ENCODE peak calls at places on chromosome 11, in four cellular contexts. W, B, T and C are unnamed samples.

GRCh38 chr11:115678942-115679341 is 174.7 kb upstream of the CADM1 start:
- DNase-seq in W (peak; percentile 67), B (no peak), T (no peak), C (no peak)

GRCh38 chr11:61129608-61130523 is 27.6 kb downstream of the CD5 start:
- DNase-seq in W (peak; percentile 94), B (peak; percentile 81), T (peak; percentile 90), C (peak; percentile 91)

GRCh38 chr11:95283653-95284052 is 52.7 kb upstream of the SESN3 start:
- DNase-seq in W (no peak), B (peak; percentile 61), T (no peak), C (no peak)

GRCh38 chr11:123588863-123589262 is 65.6 kb downstream of the SCN3B start:
- DNase-seq in W (no peak), B (no peak), T (no peak), C (no peak)

GRCh38 chr11:76770642-76771445 is 12.3 kb upstream of the TSKU start:
- DNase-seq in W (peak; percentile 70), B (peak; percentile 98), T (no peak), C (no peak)

GRCh38 chr11:130114281-130114680 is 44.6 kb downstream of the APLP2 start:
- DNase-seq in W (no peak), B (no peak), T (no peak), C (no peak)

GRCh38 chr11:3164138-3164539 is 971 bp downstream of the OSBPL5 start:
- DNase-seq in W (no peak), B (no peak), T (peak; percentile 42), C (no peak)

GRCh38 chr11:66082936-66083698 is 13.0 kb downstream of the PACS1 start:
- DNase-seq in W (no peak), B (peak; percentile 59), T (no peak), C (no peak)

GRCh38 chr11:2257023-2257700 is 13.2 kb downstream of the ASCL2 start:
- DNase-seq in W (no peak), B (no peak), T (no peak), C (no peak)

GRCh38 chr11:47415949-47416472 is 7.6 kb downstream of the SLC39A13 start:
- DNase-seq in W (peak; percentile 29), B (peak; percentile 95), T (no peak), C (no peak)

GRCh38 chr11:8201524-8202365 is 32.9 kb upstream of the RIC3 start:
- DNase-seq in W (no peak), B (no peak), T (peak; percentile 73), C (no peak)

GRCh38 chr11:119585038-119585666 is 143.8 kb downstream of the NECTIN1 start:
- DNase-seq in W (peak; percentile 49), B (peak; percentile 32), T (no peak), C (no peak)

GRCh38 chr11:123261345-123262106 is 66.5 kb upstream of the CLMP start:
- DNase-seq in W (peak; percentile 90), B (peak; percentile 61), T (peak; percentile 47), C (peak; percentile 49)

GRCh38 chr11:77092382-77092781 is 10.3 kb upstream of the OMP start:
- DNase-seq in W (no peak), B (no peak), T (no peak), C (no peak)

GRCh38 chr11:8389034-8389996 is 125.6 kb upstream of the LMO1 start:
- DNase-seq in W (peak; percentile 18), B (peak; percentile 23), T (no peak), C (no peak)

GRCh38 chr11:19816040-19816439 is 103.4 kb downstream of the NAV2 start:
- DNase-seq in W (no peak), B (no peak), T (no peak), C (no peak)

GRCh38 chr11:69058501-69059270 is 10.0 kb downstream of the TPCN2 start:
- DNase-seq in W (no peak), B (no peak), T (no peak), C (no peak)

GRCh38 chr11:88418508-88418907 is 81.0 kb upstream of the CTSC start:
- DNase-seq in W (no peak), B (no peak), T (no peak), C (no peak)

GRCh38 chr11:8386134-8386864 is 122.6 kb upstream of the LMO1 start:
- DNase-seq in W (no peak), B (no peak), T (no peak), C (no peak)

GRCh38 chr11:69808708-69809107 is 10.5 kb downstream of the FGF3 start:
- DNase-seq in W (peak; percentile 65), B (peak; percentile 60), T (no peak), C (no peak)

GRCh38 chr11:118045191-118045590 is 31.7 kb upstream of the TMPRSS4 start:
- DNase-seq in W (no peak), B (no peak), T (no peak), C (no peak)

GRCh38 chr11:103420593-103420992 is 311.4 kb downstream of the DYNC2H1 start:
- DNase-seq in W (no peak), B (peak; percentile 83), T (no peak), C (no peak)

GRCh38 chr11:126357055-126357962 is 1.8 kb downstream of the ST3GAL4 start:
- DNase-seq in W (no peak), B (no peak), T (no peak), C (no peak)

GRCh38 chr11:46348986-46349401 is 1.7 kb downstream of the DGKZ start:
- DNase-seq in W (no peak), B (no peak), T (peak; percentile 59), C (peak; percentile 42)

GRCh38 chr11:46346886-46347636 is at the start of gene DGKZ:
- DNase-seq in W (peak; percentile 95), B (peak; percentile 70), T (peak; percentile 81), C (peak; percentile 82)

GRCh38 chr11:46348566-46348981 is 1.3 kb downstream of the DGKZ start:
- DNase-seq in W (no peak), B (no peak), T (no peak), C (no peak)

GRCh38 chr11:46345881-46346484 is 1.3 kb upstream of the DGKZ start:
- DNase-seq in W (no peak), B (no peak), T (peak; percentile 71), C (no peak)

DNA sequence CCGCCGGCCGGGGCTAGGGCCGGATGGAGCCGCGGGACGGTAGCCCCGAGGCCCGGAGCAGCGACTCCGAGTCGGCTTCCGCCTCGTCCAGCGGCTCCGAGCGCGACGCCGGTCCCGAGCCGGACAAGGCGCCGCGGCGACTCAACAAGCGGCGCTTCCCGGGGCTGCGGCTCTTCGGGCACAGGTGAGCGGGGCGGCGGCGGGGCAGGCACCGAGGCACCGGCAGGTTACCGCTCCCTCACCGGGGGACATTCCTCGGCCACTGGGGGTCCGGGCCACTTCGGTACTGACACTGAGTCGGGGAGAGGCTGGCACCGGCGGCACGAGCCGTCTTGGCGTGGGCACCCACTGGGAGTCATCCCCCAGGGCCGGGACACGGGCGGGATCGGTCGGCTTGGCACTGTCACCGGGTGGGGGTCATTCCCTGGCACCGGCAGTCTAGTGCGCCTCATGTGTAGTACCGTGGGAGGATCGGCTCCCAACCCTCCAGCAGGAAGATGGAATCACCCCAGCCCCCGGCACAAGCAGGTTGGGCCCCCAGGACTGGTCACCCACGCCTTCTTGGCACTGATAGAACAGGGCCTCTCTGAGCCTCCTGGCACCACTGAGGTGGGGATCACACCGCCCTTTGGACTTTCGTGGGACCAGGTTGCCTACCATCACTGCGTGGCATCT is 511 bp downstream of the DGKZ start:
- DNase-seq in W (no peak), B (no peak), T (no peak), C (no peak)
- H3K27ac ChIP-seq in W (no peak overlapping the region), B (peak overlapping the region; percentile 23), T (peak overlapping the region; percentile 55), C (peak overlapping the region; percentile 73)

DNA sequence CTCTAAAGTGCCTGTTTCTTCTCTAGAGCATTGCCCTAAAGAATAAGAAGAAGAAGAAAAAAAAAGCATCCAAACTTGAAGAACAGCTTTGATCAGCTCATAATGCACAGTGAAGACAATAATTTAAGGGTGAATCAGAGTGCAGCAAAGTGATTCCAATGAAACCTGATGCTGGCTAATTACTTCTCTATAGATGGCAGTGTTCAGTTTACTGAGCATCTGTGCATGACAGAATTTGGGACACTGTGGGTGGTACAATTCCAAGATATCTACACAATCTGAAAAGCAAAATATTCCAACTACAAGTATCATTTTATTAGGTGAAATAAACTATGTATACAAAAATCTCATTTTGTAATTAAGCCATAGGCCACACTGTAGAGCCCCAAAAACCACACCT is 450.5 kb upstream of the CCDC90B start:
- DNase-seq in W (no peak), B (no peak), T (no peak), C (no peak)
- TF ChIP-seq CTCF in W (no peak), B (no peak), T (no peak), C (no peak)

GRCh38 chr11:18022419-18022818 is 9.6 kb upstream of the SERGEF start:
- DNase-seq in W (no peak), B (no peak), T (no peak), C (no peak)
- H3K27me3 ChIP-seq in W (no peaks in the 10 kb centered on the region), B (no peaks in the 10 kb centered on the region), T (no peaks in the 10 kb centered on the region), C (no peaks in the 10 kb centered on the region)

GRCh38 chr11:10117709-10118341 is 176.2 kb downstream of the SBF2 start:
- DNase-seq in W (no peak), B (peak; percentile 67), T (no peak), C (no peak)
- H3K27ac ChIP-seq in W (no peak overlapping the region), B (no peak overlapping the region), T (no peak overlapping the region), C (no peak overlapping the region)

GRCh38 chr11:58592760-58593472 is 14.1 kb downstream of the ZFP91 start:
- DNase-seq in W (no peak), B (no peak), T (no peak), C (no peak)

GRCh38 chr11:58582437-58582836 is 3.6 kb downstream of the ZFP91 start:
- DNase-seq in W (no peak), B (no peak), T (no peak), C (no peak)

GRCh38 chr11:58591659-58592058 is 12.8 kb downstream of the ZFP91 start:
- DNase-seq in W (no peak), B (no peak), T (no peak), C (no peak)

GRCh38 chr11:58586998-58587397 is 8.1 kb downstream of the ZFP91 start:
- DNase-seq in W (no peak), B (no peak), T (no peak), C (no peak)
- TF ChIP-seq CTCF in W (no peak), B (no peak), T (no peak), C (no peak)

DNA sequence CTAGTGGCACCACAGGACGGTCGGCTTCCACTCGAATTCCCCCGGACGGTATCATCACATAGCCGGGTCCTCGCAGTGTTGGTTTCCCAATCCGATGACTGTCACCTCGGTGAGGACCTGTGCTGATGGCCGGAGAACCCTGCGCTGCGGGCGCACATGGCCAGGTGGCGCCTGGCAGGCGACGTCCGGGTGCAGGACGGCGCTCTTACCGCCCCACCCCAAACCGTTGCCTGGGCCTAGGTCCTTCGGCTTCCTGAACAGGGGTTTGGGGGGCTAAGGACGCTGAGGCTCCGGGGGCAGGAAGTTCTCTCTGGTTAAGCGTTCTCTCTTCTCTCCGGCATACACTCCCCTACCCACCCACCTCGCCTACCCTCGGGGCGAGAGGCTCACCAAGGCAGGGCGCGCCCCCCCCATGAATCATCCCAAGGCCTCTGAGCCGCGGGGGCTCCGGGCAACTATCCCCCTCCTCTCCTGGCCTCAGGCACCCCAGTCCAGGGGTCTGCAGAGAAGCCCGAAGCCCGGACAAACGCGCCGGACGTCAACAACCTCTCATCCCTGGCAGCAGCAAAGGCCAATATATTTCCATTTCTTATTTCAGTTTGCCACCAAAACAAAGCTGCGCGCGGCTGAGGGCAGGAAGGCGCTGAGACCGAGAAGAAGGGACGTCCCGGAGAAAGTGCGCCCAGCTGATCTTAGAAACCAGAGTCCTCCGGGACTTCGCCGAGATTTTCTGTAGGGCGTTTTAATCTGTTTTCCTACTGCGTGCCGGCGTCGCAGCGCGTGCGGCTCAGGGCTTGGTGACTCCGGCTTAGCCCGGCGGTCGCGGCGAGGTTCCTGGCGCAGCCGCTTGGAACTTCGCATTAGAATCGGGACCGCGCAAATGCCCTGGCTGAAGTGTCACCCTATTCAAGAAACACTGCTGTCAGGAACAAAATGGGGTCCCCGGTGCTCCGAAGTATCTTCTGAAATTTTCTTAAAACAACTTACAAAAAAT is 5.6 kb downstream of the ALX4 start:
- DNase-seq in W (peak; percentile 86), B (peak; percentile 5), T (no peak), C (no peak)
- H3K27me3 ChIP-seq in W (peaks cover 100% of the 10 kb centered on the region), B (peaks cover 57% of the 10 kb centered on the region), T (peaks cover 74% of the 10 kb centered on the region), C (peaks cover 85% of the 10 kb centered on the region)